ENCODE peak calls at places on chromosome 18, in six cellular contexts. L is kidney, S is fibroblast of mammary gland, R is activated B cell treated with CpG ODN at 0.5 μM for 24 hours, P is A549, W is AG04450. V is an unnamed sample.

GRCh38 chr18:28961669-28962228 is 784.8 kb upstream of the CDH2 start:
- DNase-seq in L (no peak), S (peak; percentile 43), R (no peak), P (peak; percentile 0), W (peak; percentile 1), V (no peak)

GRCh38 chr18:36247036-36247435 is 50.5 kb upstream of the FHOD3 start:
- DNase-seq in L (no peak), S (no peak), R (no peak), P (no peak), W (no peak), V (no peak)

GRCh38 chr18:25786778-25787177 is 303.6 kb downstream of the SS18 start:
- DNase-seq in L (no peak), S (peak; percentile 92), R (no peak), P (no peak), W (peak; percentile 29), V (no peak)

GRCh38 chr18:63272638-63273037 is 46.9 kb downstream of the BCL2 start:
- DNase-seq in L (no peak), S (no peak), R (no peak), P (no peak), W (no peak), V (no peak)

GRCh38 chr18:41624461-41624860 is 330.6 kb upstream of the PIK3C3 start:
- DNase-seq in L (no peak), S (no peak), R (no peak), P (no peak), W (no peak), V (no peak)

GRCh38 chr18:63224574-63224973 is 95.0 kb downstream of the BCL2 start:
- DNase-seq in L (no peak), S (no peak), R (no peak), P (no peak), W (no peak), V (no peak)

GRCh38 chr18:27824841-27825720 is 351.8 kb downstream of the CDH2 start:
- DNase-seq in L (no peak), S (no peak), R (no peak), P (no peak), W (no peak), V (no peak)

GRCh38 chr18:43596106-43596712 is 318.9 kb upstream of the SYT4 start:
- DNase-seq in L (no peak), S (peak; percentile 45), R (no peak), P (peak; percentile 5), W (no peak), V (no peak)

GRCh38 chr18:79515944-79516351 is 120.2 kb downstream of the NFATC1 start:
- DNase-seq in L (peak; percentile 70), S (no peak), R (no peak), P (no peak), W (no peak), V (peak; percentile 4)

GRCh38 chr18:9211955-9212354 is 75.4 kb downstream of the ANKRD12 start:
- DNase-seq in L (no peak), S (no peak), R (no peak), P (no peak), W (no peak), V (no peak)

GRCh38 chr18:79804130-79804772 is 6.5 kb downstream of the KCNG2 start:
- DNase-seq in L (peak; percentile 59), S (no peak), R (no peak), P (no peak), W (no peak), V (no peak)

GRCh38 chr18:36818652-36819051 is 10.2 kb downstream of the TPGS2 start:
- DNase-seq in L (no peak), S (no peak), R (no peak), P (no peak), W (no peak), V (no peak)

GRCh38 chr18:28075501-28075900 is 101.4 kb downstream of the CDH2 start:
- DNase-seq in L (no peak), S (peak; percentile 33), R (no peak), P (no peak), W (no peak), V (no peak)

GRCh38 chr18:63111549-63112402 is 207.8 kb downstream of the BCL2 start:
- DNase-seq in L (no peak), S (no peak), R (no peak), P (no peak), W (no peak), V (no peak)

DNA sequence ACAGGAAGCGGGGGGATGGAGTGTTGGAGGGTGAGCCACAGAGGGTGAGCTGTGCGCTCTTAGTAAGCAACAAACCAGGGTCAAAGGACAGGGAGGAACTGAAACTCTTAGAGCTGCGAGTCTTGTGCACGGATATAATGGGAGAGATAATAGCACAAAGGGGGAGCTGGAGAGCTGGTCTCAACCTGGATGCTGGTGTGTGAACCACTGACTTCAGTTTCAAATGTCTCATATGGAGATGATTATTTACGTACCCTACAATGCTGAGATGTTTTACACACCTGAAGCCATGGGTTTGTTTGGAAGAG is 35.9 kb downstream of the PTGR3 start:
- DNase-seq in L (no peak), S (peak; percentile 13), R (no peak), P (peak; percentile 8), W (no peak), V (no peak)
- TF ChIP-seq CTCF in L (no peak), S (peak; percentile 4), R (no peak), P (no peak), W (no peak), V (no peak)

GRCh38 chr18:76605341-76605929 is 110.4 kb upstream of the ZNF516 start:
- DNase-seq in L (no peak), S (no peak), R (no peak), P (no peak), W (no peak), V (no peak)
- TF ChIP-seq CTCF in L (no peak), S (no peak), R (no peak), P (no peak), W (no peak), V (no peak)

DNA sequence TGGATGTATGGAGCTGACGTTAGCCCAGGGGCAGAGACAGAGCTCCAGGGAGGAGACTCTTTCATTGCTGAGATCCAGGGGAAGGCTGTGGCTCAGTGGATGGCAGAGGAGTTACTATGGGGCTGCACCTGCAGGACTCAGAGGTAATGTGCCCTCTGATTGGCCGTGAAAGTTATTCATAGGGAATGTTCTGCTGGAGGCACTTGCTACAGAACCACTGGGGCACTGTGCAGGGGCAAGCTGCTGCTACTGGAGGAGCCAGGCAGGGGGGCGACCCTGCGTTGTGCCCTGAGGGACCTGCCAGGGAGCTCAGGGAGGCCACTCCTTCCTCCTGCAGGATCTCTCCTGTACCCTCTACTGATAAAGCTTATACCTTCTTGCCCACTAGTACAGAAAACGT is 199.3 kb downstream of the PTPRM start:
- DNase-seq in L (no peak), S (no peak), R (no peak), P (no peak), W (no peak), V (no peak)
- TF ChIP-seq CTCF in L (no peak), S (no peak), R (no peak), P (no peak), W (no peak), V (no peak)

GRCh38 chr18:50573679-50574078 is 13.8 kb downstream of the MAPK4 start:
- DNase-seq in L (no peak), S (no peak), R (no peak), P (no peak), W (no peak), V (no peak)
- TF ChIP-seq CTCF in L (no peak), S (peak; percentile 30), R (no peak), P (no peak), W (no peak), V (no peak)

DNA sequence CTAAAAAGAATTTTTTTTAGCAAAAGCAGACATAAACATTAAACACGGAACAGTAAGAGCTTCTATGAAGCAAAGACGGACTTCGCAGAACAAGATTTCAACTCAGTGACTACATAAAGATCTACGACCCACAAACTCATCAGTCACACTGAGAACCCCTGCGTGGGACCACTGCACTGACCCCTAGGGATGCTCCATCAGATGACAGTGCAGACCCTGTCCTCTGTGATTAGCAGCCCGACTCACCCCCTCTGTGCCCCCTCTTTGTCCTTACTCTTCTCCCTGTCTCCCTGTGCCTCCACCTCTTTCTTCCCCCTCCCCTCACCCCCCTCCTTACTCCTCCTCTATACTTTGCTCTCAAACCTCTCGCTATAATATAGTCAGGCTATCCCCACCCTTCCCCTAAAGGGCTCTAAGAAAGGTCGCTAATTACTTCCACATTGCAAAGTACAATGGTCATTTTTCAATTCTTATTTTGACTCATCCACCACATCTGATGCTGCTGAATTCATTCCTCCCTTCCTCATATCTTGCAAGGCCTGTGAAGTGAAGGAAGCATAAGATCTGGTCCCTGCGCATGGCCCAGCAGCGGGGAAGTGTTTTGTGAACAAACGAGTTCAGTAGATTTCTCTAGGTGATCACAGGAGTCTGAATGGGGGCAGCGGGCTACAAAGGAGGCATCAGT is 89.3 kb downstream of the CABYR start:
- DNase-seq in L (no peak), S (peak; percentile 79), R (no peak), P (no peak), W (peak; percentile 20), V (no peak)
- TF ChIP-seq CTCF in L (no peak), S (no peak), R (no peak), P (no peak), W (no peak), V (no peak)

DNA sequence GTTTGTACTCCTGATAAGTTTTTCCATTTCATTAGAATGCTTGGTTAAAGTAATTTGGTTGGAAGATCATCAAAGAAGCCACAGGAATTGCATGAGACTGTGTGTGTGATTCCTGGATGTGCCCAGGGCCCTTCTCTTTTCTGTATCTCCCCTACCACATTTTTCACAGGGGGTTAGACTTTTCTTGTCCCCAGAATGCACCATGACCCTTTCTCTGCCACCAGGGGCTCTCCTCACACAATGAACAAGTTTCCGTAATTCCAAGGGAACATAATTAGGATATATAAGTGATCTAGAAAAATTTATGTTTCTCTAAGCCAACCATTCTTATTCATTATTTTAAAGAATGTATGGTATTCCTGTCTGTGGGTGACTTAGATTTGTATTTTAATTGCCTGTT is 291.8 kb downstream of the NEDD4L start:
- DNase-seq in L (no peak), S (no peak), R (no peak), P (no peak), W (no peak), V (no peak)
- TF ChIP-seq CTCF in L (no peak), S (peak; percentile 37), R (no peak), P (no peak), W (peak; percentile 41), V (no peak)

GRCh38 chr18:30889582-30890301 is 152.8 kb downstream of the DSC3 start:
- DNase-seq in L (no peak), S (no peak), R (no peak), P (no peak), W (no peak), V (no peak)
- TF ChIP-seq CTCF in L (no peak), S (no peak), R (no peak), P (no peak), W (no peak), V (no peak)

DNA sequence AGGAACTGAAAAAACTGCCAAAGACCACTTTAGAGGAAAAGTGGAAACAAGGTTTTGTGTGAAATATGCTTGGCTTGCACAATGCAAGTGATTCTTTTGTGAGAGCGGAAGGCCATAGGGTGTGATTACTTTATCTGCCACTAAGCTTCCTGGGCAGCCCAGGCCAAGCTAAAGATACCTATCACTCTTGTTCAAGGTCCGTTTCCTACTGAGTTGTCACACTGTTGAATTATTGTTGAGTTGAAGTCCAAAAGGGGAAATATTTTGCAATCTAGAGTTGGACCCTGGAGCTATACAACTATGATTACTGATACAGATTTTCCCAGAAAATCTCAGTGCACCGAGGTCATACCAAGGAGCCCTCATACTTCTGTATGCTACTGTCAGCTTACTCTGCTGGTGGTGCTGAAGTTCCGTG is 72.7 kb upstream of the CTAGE1 start:
- DNase-seq in L (no peak), S (no peak), R (no peak), P (no peak), W (no peak), V (no peak)
- TF ChIP-seq CTCF in L (no peak), S (no peak), R (no peak), P (no peak), W (no peak), V (no peak)